ENCODE peak calls at places on chromosome 18, in four cellular contexts. Y is OCI-LY7, M is fibroblast of lung, V is AG04450. X is an unnamed sample.

GRCh38 chr18:8517276-8517675 is 92.0 kb upstream of the RAB12 start:
- DNase-seq in V (no peak), Y (no peak), M (no peak), X (no peak)

GRCh38 chr18:49212819-49213218 is 247.6 kb downstream of the DYM start:
- DNase-seq in M (peak; percentile 91), Y (no peak), V (no peak), X (no peak)

GRCh38 chr18:35376742-35377695 is at the start of gene ZNF396:
- DNase-seq in V (no peak), Y (peak; percentile 53), M (peak; percentile 51), X (peak; percentile 91)

GRCh38 chr18:68456985-68457384 is 257.9 kb downstream of the TMX3 start:
- DNase-seq in M (no peak), Y (no peak), V (no peak), X (no peak)

GRCh38 chr18:58101291-58101706 is 57.3 kb downstream of the NEDD4L start:
- DNase-seq in Y (no peak), V (no peak), M (no peak), X (no peak)

GRCh38 chr18:13137939-13138821 is 80.4 kb upstream of the LDLRAD4 start:
- DNase-seq in V (no peak), Y (no peak), M (peak; percentile 26), X (no peak)

GRCh38 chr18:36297419-36298112 is at the start of gene FHOD3:
- DNase-seq in V (no peak), Y (no peak), M (peak; percentile 28), X (no peak)

GRCh38 chr18:48318481-48318880 is 90.7 kb downstream of the ZBTB7C start:
- DNase-seq in M (no peak), Y (no peak), V (no peak), X (no peak)

GRCh38 chr18:31506024-31506742 is 8.2 kb downstream of the DSG2 start:
- DNase-seq in Y (no peak), M (peak; percentile 34), V (no peak), X (no peak)

GRCh38 chr18:57029761-57030160 is 117.1 kb upstream of the BOD1L2 start:
- DNase-seq in Y (no peak), V (no peak), M (no peak), X (no peak)

GRCh38 chr18:57026316-57026715 is 120.6 kb upstream of the BOD1L2 start:
- DNase-seq in Y (no peak), V (no peak), M (no peak), X (no peak)

GRCh38 chr18:57027190-57027708 is 119.6 kb upstream of the BOD1L2 start:
- DNase-seq in V (no peak), Y (no peak), M (no peak), X (no peak)

GRCh38 chr18:57025525-57025924 is 121.4 kb upstream of the BOD1L2 start:
- DNase-seq in Y (no peak), V (no peak), M (no peak), X (no peak)

GRCh38 chr18:57030417-57030816 is 116.5 kb upstream of the BOD1L2 start:
- DNase-seq in M (no peak), Y (no peak), V (no peak), X (no peak)
- TF ChIP-seq CTCF in M (no peak), Y (no peak), V (no peak), X (no peak)

DNA sequence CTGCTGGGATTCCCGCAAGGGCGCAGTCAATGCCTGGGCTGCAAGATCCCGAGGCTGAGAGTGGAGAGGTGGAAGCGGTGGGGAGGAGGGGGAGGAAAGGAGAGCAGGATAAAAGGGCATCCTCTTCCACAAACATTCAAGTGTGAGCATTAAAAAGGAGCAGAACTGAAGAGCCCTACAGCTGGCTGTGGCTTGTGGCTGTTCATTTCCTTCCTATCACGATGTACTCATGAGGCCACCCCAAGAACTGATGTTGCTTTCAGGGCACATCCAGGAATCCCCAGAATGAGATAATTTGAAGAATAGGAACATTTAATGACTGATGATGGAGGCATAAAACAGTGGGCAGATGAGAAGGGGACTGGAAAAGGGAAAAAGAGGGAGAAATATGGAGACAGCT is 230.8 kb upstream of the SMIM21 start:
- DNase-seq in M (no peak), V (no peak), Y (no peak), X (no peak)
- H3K4me3 ChIP-seq in M (no peak overlapping the region), V (no peak overlapping the region), Y (no peak overlapping the region), X (no peak overlapping the region)

GRCh38 chr18:22167091-22167470 is 2.3 kb upstream of the GATA6 start:
- DNase-seq in Y (no peak), V (no peak), M (no peak), X (no peak)

GRCh38 chr18:22166070-22166972 is 3.1 kb upstream of the GATA6 start:
- DNase-seq in Y (no peak), M (peak; percentile 47), V (no peak), X (peak; percentile 89)

GRCh38 chr18:22169011-22169888 is at the start of gene GATA6:
- DNase-seq in M (peak; percentile 95), Y (no peak), V (peak; percentile 70), X (peak; percentile 98)

GRCh38 chr18:22168360-22168921 is 948 bp upstream of the GATA6 start:
- DNase-seq in M (peak; percentile 26), V (no peak), Y (no peak), X (no peak)

DNA sequence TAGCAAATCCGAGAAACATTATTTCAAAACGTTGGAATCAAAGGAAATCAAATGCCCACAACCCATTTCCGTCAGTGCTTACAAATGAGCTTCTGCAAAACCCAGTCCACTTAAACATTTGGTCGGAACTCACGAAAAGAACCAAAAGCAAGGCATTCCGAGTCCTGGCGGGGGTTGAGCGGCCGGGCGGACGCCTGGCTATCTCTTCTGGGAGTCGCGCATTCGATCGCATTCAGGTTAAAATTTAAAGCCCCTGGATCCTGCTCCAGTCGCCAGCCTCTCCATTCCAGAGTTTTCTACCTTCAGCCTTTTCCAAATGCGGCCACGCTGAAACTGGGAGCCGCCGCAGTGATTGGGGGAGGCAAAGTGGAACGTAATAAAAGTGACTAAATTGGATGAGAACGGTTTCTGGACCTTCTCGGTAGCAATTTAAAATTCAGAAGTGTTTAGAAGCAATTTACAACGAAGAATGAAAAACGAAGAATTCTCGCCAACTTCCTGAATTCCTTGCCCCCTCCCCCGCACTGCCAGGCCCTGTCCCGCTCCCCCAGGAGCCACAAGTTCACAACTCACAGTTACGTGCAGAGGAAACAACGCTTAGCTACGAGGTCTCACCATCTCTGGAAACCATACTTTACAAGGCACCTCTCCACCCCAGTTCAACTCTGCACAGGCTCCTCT is 1.8 kb upstream of the GATA6 start:
- DNase-seq in V (no peak), Y (no peak), M (peak; percentile 61), X (no peak)
- H3K27ac ChIP-seq in V (no peak overlapping the region), Y (no peak overlapping the region), M (no peak overlapping the region), X (peak overlapping the region; percentile 99)

DNA sequence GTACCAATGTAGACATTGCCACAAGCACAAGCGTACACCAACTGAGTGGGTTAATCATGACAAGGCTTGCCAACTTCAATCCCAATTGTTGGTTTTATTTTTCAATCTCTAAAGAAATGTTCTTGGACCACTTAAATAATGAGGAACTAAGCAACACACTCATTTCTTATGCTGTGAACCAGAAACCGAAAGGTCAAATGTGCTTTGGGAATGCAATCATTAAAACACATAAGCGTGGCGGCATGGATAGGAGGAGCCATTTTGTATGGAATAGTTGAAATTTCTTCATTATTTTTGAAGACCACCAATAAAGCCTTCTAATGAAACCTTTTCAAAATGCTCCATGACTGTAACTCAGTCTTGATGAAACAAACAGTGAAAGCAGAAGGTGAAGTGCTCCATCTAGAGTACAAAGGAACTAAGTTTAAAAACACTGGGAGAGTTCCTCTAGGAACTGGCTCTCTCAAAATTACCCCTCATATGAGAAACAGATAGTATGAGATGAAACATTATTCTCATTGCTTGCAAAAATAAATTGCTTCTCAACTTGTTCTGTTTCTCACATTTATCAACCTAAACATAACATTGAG is 113.2 kb upstream of the CHST9 start:
- DNase-seq in M (no peak), V (no peak), Y (no peak), X (no peak)
- TF ChIP-seq CTCF in M (no peak), V (no peak), Y (peak; percentile 44), X (no peak)

X was measured in coronary artery.